ENCODE peak calls at places on chromosomes 16 and 17, in six cellular contexts. D, G, H, S, F and A are unnamed samples.

GRCh38 chr16:17556276-17557052 is 85.7 kb upstream of the XYLT1 start:
- DNase-seq in H (peak; percentile 57), S (peak; percentile 44), D (no peak), G (peak; percentile 7), F (peak; percentile 33), A (peak; percentile 27)

GRCh38 chr17:64001091-64001579 is 3.0 kb downstream of the PRR29 start:
- DNase-seq in S (no peak), D (no peak), G (no peak), F (no peak), H (peak; percentile 48), A (no peak)

GRCh38 chr17:75549246-75550138 is 24.0 kb downstream of the LLGL2 start:
- DNase-seq in H (peak; percentile 96), S (peak; percentile 83), G (no peak), D (no peak), F (no peak), A (no peak)

GRCh38 chr17:39647242-39647641 is 10.3 kb downstream of the STARD3 start:
- DNase-seq in F (no peak), G (no peak), S (no peak), D (no peak), H (no peak), A (no peak)

GRCh38 chr17:69060835-69061234 is at the start of gene ABCA9:
- DNase-seq in S (no peak), D (peak; percentile 40), F (no peak), G (peak; percentile 97), H (no peak), A (peak; percentile 79)

GRCh38 chr16:84048306-84048705 is 5.7 kb upstream of the SLC38A8 start:
- DNase-seq in G (no peak), F (no peak), S (no peak), H (peak; percentile 90), D (no peak), A (no peak)

GRCh38 chr17:41799366-41799765 is 12.4 kb downstream of the P3H4 start:
- DNase-seq in S (no peak), D (no peak), G (no peak), F (no peak), H (peak; percentile 71), A (no peak)

GRCh38 chr17:30377574-30377973 is 1.2 kb upstream of the CPD start:
- DNase-seq in F (no peak), G (peak; percentile 55), D (no peak), S (no peak), H (no peak), A (no peak)

GRCh38 chr17:65656390-65657250 is 95.2 kb upstream of the AXIN2 start:
- DNase-seq in H (no peak), S (no peak), F (peak; percentile 83), G (no peak), D (no peak), A (peak; percentile 19)

GRCh38 chr16:11534262-11534661 is 52.5 kb downstream of the LITAF start:
- DNase-seq in G (peak; percentile 50), S (no peak), F (no peak), D (no peak), H (no peak), A (no peak)

GRCh38 chr17:44432254-44433157 is 43.1 kb upstream of the ITGA2B start:
- DNase-seq in H (no peak), F (no peak), D (no peak), S (no peak), G (no peak), A (no peak)

GRCh38 chr16:81174644-81175324 is 63.7 kb upstream of the BCO1 start:
- DNase-seq in D (no peak), S (no peak), F (no peak), H (no peak), G (peak; percentile 11), A (peak; percentile 23)

GRCh38 chr17:40168262-40168832 is 8.9 kb upstream of the RAPGEFL1 start:
- DNase-seq in D (peak; percentile 37), G (peak; percentile 85), F (peak; percentile 65), S (peak; percentile 78), H (peak; percentile 82), A (peak; percentile 67)

GRCh38 chr16:62018301-62019060 is 17.8 kb downstream of the CDH8 start:
- DNase-seq in H (no peak), S (no peak), G (no peak), D (no peak), F (no peak), A (no peak)

GRCh38 chr17:71769850-71770249 is 351.0 kb upstream of the SOX9 start:
- DNase-seq in D (no peak), S (no peak), F (no peak), H (no peak), G (no peak), A (no peak)

GRCh38 chr16:25035494-25036405 is 20.6 kb upstream of the ARHGAP17 start:
- DNase-seq in G (no peak), F (no peak), D (no peak), H (no peak), S (no peak), A (peak; percentile 74)

GRCh38 chr16:35305476-35305875 is 1846.1 kb downstream of the TP53TG3F start:
- DNase-seq in S (no peak), D (no peak), F (no peak), G (no peak), H (no peak), A (no peak)

GRCh38 chr17:61908292-61909037 is 19.3 kb downstream of the INTS2 start:
- DNase-seq in S (no peak), F (no peak), D (no peak), G (no peak), H (no peak), A (no peak)

GRCh38 chr17:45965741-45966140 is 33.3 kb upstream of the STH start:
- DNase-seq in H (no peak), D (no peak), F (no peak), S (no peak), G (no peak), A (no peak)

GRCh38 chr16:75262800-75263127 is 11.3 kb upstream of the BCAR1 start:
- DNase-seq in D (no peak), S (no peak), H (no peak), F (no peak), G (no peak), A (no peak)
- H3K4me3 ChIP-seq in D (no peak overlapping the region), S (no peak overlapping the region), H (no peak overlapping the region), F (no peak overlapping the region), G (no peak overlapping the region), A (no peak overlapping the region)

DNA sequence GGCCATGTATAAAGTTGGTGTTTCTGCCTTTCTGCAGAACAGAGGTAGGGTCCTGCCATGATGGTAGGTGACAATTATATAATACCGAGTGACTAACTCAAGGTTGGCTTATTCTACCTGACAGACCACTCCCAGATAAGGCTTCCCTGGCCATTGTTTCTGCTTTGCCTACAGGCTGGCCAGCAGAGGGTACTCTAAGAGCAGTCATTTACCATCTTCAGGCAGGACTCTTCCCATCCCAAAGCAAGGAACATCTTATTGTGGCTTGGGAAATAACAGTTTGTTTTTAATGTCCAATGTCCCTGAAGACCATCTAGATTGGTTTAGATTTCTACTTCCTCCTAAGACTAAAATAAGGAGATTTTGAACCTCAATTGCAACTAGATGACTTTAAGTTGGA is 74.1 kb downstream of the SNX11 start:
- DNase-seq in G (peak; percentile 36), H (peak; percentile 82), F (no peak), D (no peak), S (peak; percentile 40), A (peak; percentile 15)
- TF ChIP-seq CTCF in G (peak; percentile 36), H (peak; percentile 86), F (no peak), D (peak; percentile 58), S (peak; percentile 38), A (peak; percentile 41)

GRCh38 chr16:6861136-6861535 is 471.5 kb upstream of the RBFOX1 start:
- DNase-seq in S (no peak), H (peak; percentile 60), D (no peak), F (no peak), G (no peak), A (no peak)
- H3K4me3 ChIP-seq in S (no peak overlapping the region), H (no peak overlapping the region), D (no peak overlapping the region), F (no peak overlapping the region), G (no peak overlapping the region), A (no peak overlapping the region)

DNA sequence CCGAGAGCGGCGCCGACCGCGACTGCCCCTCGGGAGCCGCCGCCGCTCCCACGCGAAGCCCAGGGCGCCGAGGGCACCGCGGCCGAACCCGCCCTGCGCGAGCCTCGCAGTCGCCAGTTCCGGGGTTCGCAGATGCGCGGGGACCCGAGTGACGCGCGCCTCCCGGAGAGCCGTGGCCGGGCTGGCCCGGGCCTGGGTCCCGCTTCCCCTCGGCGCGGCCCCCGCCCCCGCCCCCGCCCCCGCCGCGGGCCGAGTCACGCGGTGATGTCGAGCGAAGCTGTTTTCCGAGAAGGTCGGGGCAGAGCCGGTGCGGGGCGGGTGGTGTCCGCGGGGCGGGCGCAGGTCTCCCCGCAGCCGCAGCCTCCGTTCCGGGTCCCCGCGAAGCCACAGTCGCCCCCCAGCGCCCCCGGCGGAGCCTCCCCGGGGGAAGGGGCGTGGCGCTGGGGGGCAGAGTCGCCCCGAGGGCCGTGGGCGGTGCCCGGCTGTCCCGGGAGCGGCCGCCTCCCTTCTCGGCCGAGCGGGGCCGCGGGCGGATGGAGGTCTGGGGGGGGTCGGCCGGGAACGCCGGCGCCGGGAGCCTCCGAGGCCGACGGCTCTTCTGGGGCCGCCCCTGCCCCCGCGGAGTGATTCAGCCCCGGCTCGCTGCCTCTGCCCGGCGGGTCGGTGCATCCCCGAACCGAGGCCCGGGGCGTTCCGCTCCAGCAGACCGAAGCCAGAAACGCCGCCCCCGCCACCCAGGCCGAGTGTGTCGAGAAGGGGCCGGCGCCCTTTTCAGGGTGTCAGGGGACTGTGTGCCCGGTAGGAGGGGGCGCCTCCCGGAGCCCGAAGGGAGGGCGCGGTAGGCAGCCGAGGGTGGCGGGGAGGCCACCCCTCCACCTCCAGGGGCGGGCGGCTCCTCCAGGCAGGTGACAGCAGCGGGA is 1.5 kb downstream of the METRNL start:
- DNase-seq in F (peak; percentile 48), H (peak; percentile 73), D (no peak), S (peak; percentile 33), G (peak; percentile 52), A (no peak)
- TF ChIP-seq CTCF in F (no peak), H (no peak), D (no peak), S (no peak), G (no peak), A (no peak)

GRCh38 chr16:66270333-66270927 is 96.1 kb upstream of the CDH5 start:
- DNase-seq in F (peak; percentile 58), G (peak; percentile 82), S (peak; percentile 80), D (no peak), H (peak; percentile 96), A (peak; percentile 58)
- H3K4me3 ChIP-seq in F (no peak overlapping the region), G (no peak overlapping the region), S (no peak overlapping the region), D (no peak overlapping the region), H (no peak overlapping the region), A (peak overlapping the region; percentile 30)

GRCh38 chr16:26569793-26570192 is 496.9 kb upstream of the C16orf82 start:
- DNase-seq in H (peak; percentile 78), D (no peak), F (peak; percentile 8), G (no peak), S (peak; percentile 19), A (no peak)
- TF ChIP-seq CTCF in H (peak; percentile 81), D (no peak), F (peak; percentile 20), G (no peak), S (no peak), A (no peak)

DNA sequence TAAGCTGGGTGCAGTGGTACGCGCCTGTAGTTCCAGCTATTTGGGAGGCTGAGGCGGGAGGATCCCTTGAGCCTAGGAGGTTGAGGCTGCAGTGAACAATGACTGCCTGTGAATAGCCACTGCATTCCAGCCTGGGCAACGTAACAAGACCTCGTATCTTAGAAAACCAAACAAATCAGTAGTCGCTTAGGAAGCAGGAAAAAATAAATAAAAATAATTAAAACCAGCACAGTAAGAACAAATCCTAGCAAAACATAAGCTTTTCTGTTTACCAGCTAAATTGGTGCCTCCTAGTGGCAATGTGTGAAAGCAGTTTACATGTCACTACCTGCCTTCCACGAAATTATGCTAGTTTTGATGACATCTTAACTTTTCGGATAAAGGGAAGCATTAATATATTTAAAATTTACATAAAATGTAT is 1.3 kb downstream of the ARMC5 start:
- DNase-seq in F (peak; percentile 59), H (no peak), G (peak; percentile 75), D (peak; percentile 57), S (no peak), A (peak; percentile 75)
- H3K4me3 ChIP-seq in F (peak overlapping the region; percentile 85), H (peak overlapping the region; percentile 91), G (peak overlapping the region; percentile 45), D (peak overlapping the region; percentile 50), S (peak overlapping the region; percentile 37), A (peak overlapping the region; percentile 62)